ENCODE peak calls at places on chromosomes 2 and 18, in ten cellular contexts. One of them, this sample, is unnamed.

GRCh38 chr2:59322005-59322404 is 1080.9 kb upstream of the FANCL start:
- ATAC-seq in sciatic nerve: no peak
- ATAC-seq in activated naive CD8-positive, alpha-beta T cell treated with anti-CD3 and anti-CD28 coated beads, Interleukin-2, amount 10 ng/mL, durations not matched to agents 7 days and 5 days: no peak
- ATAC-seq in CD8-positive, alpha-beta T cell: no peak
- ATAC-seq in effector memory CD8-positive, alpha-beta T cell: no peak
- ATAC-seq in lower lobe of right lung: no peak
- ATAC-seq in Right ventricle myocardium superior: no peak
- ATAC-seq in IMR-90: no peak
- ATAC-seq in SK-N-SH treated with all-trans-retinoic acid at 6 μM for 48 hours: no peak
- ATAC-seq in heart right ventricle: no peak
- ATAC-seq in this sample: no peak

GRCh38 chr2:72863046-72863445 is 24.2 kb upstream of the SPR start:
- ATAC-seq in effector memory CD8-positive, alpha-beta T cell: no peak
- ATAC-seq in lower lobe of right lung: no peak
- ATAC-seq in activated naive CD8-positive, alpha-beta T cell treated with anti-CD3 and anti-CD28 coated beads, Interleukin-2, amount 10 ng/mL, durations not matched to agents 7 days and 5 days: no peak
- ATAC-seq in Right ventricle myocardium superior: no peak
- ATAC-seq in IMR-90: no peak
- ATAC-seq in SK-N-SH treated with all-trans-retinoic acid at 6 μM for 48 hours: no peak
- ATAC-seq in CD8-positive, alpha-beta T cell: no peak
- ATAC-seq in heart right ventricle: no peak
- ATAC-seq in sciatic nerve: no peak
- ATAC-seq in this sample: no peak

GRCh38 chr2:134919360-134920210 is 963 bp downstream of the CCNT2 start:
- ATAC-seq in sciatic nerve: no peak
- ATAC-seq in IMR-90: no peak
- ATAC-seq in heart right ventricle: peak
- ATAC-seq in SK-N-SH treated with all-trans-retinoic acid at 6 μM for 48 hours: peak
- ATAC-seq in activated naive CD8-positive, alpha-beta T cell treated with anti-CD3 and anti-CD28 coated beads, Interleukin-2, amount 10 ng/mL, durations not matched to agents 7 days and 5 days: no peak
- ATAC-seq in CD8-positive, alpha-beta T cell: no peak
- ATAC-seq in lower lobe of right lung: peak
- ATAC-seq in Right ventricle myocardium superior: peak
- ATAC-seq in effector memory CD8-positive, alpha-beta T cell: no peak
- ATAC-seq in this sample: no peak

GRCh38 chr2:206824993-206825392 is 59.6 kb downstream of the FASTKD2 start:
- ATAC-seq in effector memory CD8-positive, alpha-beta T cell: no peak
- ATAC-seq in CD8-positive, alpha-beta T cell: no peak
- ATAC-seq in activated naive CD8-positive, alpha-beta T cell treated with anti-CD3 and anti-CD28 coated beads, Interleukin-2, amount 10 ng/mL, durations not matched to agents 7 days and 5 days: no peak
- ATAC-seq in Right ventricle myocardium superior: no peak
- ATAC-seq in IMR-90: no peak
- ATAC-seq in heart right ventricle: no peak
- ATAC-seq in SK-N-SH treated with all-trans-retinoic acid at 6 μM for 48 hours: no peak
- ATAC-seq in sciatic nerve: no peak
- ATAC-seq in lower lobe of right lung: no peak
- ATAC-seq in this sample: peak

GRCh38 chr2:7392076-7392787 is 475.0 kb downstream of the RNF144A start:
- ATAC-seq in activated naive CD8-positive, alpha-beta T cell treated with anti-CD3 and anti-CD28 coated beads, Interleukin-2, amount 10 ng/mL, durations not matched to agents 7 days and 5 days: no peak
- ATAC-seq in lower lobe of right lung: no peak
- ATAC-seq in heart right ventricle: no peak
- ATAC-seq in IMR-90: no peak
- ATAC-seq in sciatic nerve: no peak
- ATAC-seq in effector memory CD8-positive, alpha-beta T cell: no peak
- ATAC-seq in Right ventricle myocardium superior: peak
- ATAC-seq in SK-N-SH treated with all-trans-retinoic acid at 6 μM for 48 hours: peak
- ATAC-seq in CD8-positive, alpha-beta T cell: no peak
- ATAC-seq in this sample: no peak

GRCh38 chr2:168787098-168787781 is 15.2 kb upstream of the NOSTRIN start:
- ATAC-seq in CD8-positive, alpha-beta T cell: no peak
- ATAC-seq in lower lobe of right lung: no peak
- ATAC-seq in SK-N-SH treated with all-trans-retinoic acid at 6 μM for 48 hours: no peak
- ATAC-seq in Right ventricle myocardium superior: no peak
- ATAC-seq in sciatic nerve: no peak
- ATAC-seq in heart right ventricle: no peak
- ATAC-seq in effector memory CD8-positive, alpha-beta T cell: no peak
- ATAC-seq in activated naive CD8-positive, alpha-beta T cell treated with anti-CD3 and anti-CD28 coated beads, Interleukin-2, amount 10 ng/mL, durations not matched to agents 7 days and 5 days: no peak
- ATAC-seq in IMR-90: no peak
- ATAC-seq in this sample: no peak

GRCh38 chr2:213233438-213234330 is 50.6 kb upstream of the SPAG16 start:
- ATAC-seq in Right ventricle myocardium superior: no peak
- ATAC-seq in heart right ventricle: no peak
- ATAC-seq in effector memory CD8-positive, alpha-beta T cell: no peak
- ATAC-seq in CD8-positive, alpha-beta T cell: no peak
- ATAC-seq in lower lobe of right lung: no peak
- ATAC-seq in sciatic nerve: no peak
- ATAC-seq in SK-N-SH treated with all-trans-retinoic acid at 6 μM for 48 hours: no peak
- ATAC-seq in activated naive CD8-positive, alpha-beta T cell treated with anti-CD3 and anti-CD28 coated beads, Interleukin-2, amount 10 ng/mL, durations not matched to agents 7 days and 5 days: no peak
- ATAC-seq in IMR-90: no peak
- ATAC-seq in this sample: no peak

GRCh38 chr2:43193996-43194869 is 32.2 kb downstream of the ZFP36L2 start:
- ATAC-seq in Right ventricle myocardium superior: no peak
- ATAC-seq in effector memory CD8-positive, alpha-beta T cell: no peak
- ATAC-seq in sciatic nerve: no peak
- ATAC-seq in activated naive CD8-positive, alpha-beta T cell treated with anti-CD3 and anti-CD28 coated beads, Interleukin-2, amount 10 ng/mL, durations not matched to agents 7 days and 5 days: peak
- ATAC-seq in IMR-90: no peak
- ATAC-seq in lower lobe of right lung: peak
- ATAC-seq in CD8-positive, alpha-beta T cell: peak
- ATAC-seq in heart right ventricle: no peak
- ATAC-seq in SK-N-SH treated with all-trans-retinoic acid at 6 μM for 48 hours: no peak
- ATAC-seq in this sample: peak

GRCh38 chr18:7196421-7196820 is 34.5 kb upstream of the LRRC30 start:
- ATAC-seq in IMR-90: no peak
- ATAC-seq in Right ventricle myocardium superior: no peak
- ATAC-seq in CD8-positive, alpha-beta T cell: no peak
- ATAC-seq in activated naive CD8-positive, alpha-beta T cell treated with anti-CD3 and anti-CD28 coated beads, Interleukin-2, amount 10 ng/mL, durations not matched to agents 7 days and 5 days: no peak
- ATAC-seq in effector memory CD8-positive, alpha-beta T cell: no peak
- ATAC-seq in lower lobe of right lung: no peak
- ATAC-seq in heart right ventricle: no peak
- ATAC-seq in sciatic nerve: no peak
- ATAC-seq in SK-N-SH treated with all-trans-retinoic acid at 6 μM for 48 hours: no peak
- ATAC-seq in this sample: no peak

This sample was measured in stimulated activated memory B cell treated with anti-CD40 and anti-IgM and Interleukin-4, amounts not matched to agents 10 μg/mL and 1 μg/mL and 100 μg/mL, for 72 hours.